ENCODE peak calls at places on chromosomes 3 and 15, in four cellular contexts. Y is A549, O is iPS DF 6.9, J is thoracic aorta. W is an unnamed sample. For H3K4me1, the result is how much of the 10 kb centered on the place peaks cover.

GRCh38 chr3:33433843-33434242 is 6.4 kb downstream of the UBP1 start:
- DNase-seq in Y (no peak), O (no peak), J (no peak), W (no peak)

GRCh38 chr3:196063049-196063448 is 18.8 kb downstream of the TFRC start:
- DNase-seq in Y (no peak), O (no peak), J (no peak), W (no peak)

GRCh38 chr3:125075738-125076137 is 19.9 kb upstream of the HEG1 start:
- DNase-seq in Y (no peak), O (no peak), J (no peak), W (no peak)

GRCh38 chr3:70561796-70562195 is 249.4 kb upstream of the MDFIC2 start:
- DNase-seq in Y (no peak), O (no peak), J (no peak), W (no peak)

GRCh38 chr15:63519041-63519440 is 14.6 kb downstream of the USP3 start:
- DNase-seq in Y (no peak), O (no peak), J (no peak), W (no peak)

GRCh38 chr3:174356596-174356995 is 502.5 kb upstream of the NAALADL2 start:
- DNase-seq in Y (no peak), O (no peak), J (no peak), W (no peak)

GRCh38 chr15:96181873-96182301 is 148.6 kb upstream of the NR2F2 start:
- DNase-seq in Y (no peak), O (no peak), J (peak), W (no peak)

GRCh38 chr3:152121292-152121654 is 147.5 kb upstream of the MBNL1 start:
- DNase-seq in Y (no peak), O (no peak), J (no peak), W (no peak)

GRCh38 chr3:175150812-175151411 is 291.8 kb downstream of the NAALADL2 start:
- DNase-seq in Y (no peak), O (no peak), J (no peak), W (no peak)

GRCh38 chr15:61545763-61546162 is 316.7 kb upstream of the RORA start:
- DNase-seq in Y (no peak), O (no peak), J (no peak), W (no peak)

GRCh38 chr3:194296832-194297666 is 54.1 kb downstream of the CPN2 start:
- DNase-seq in Y (no peak), O (no peak), J (no peak), W (no peak)

DNA sequence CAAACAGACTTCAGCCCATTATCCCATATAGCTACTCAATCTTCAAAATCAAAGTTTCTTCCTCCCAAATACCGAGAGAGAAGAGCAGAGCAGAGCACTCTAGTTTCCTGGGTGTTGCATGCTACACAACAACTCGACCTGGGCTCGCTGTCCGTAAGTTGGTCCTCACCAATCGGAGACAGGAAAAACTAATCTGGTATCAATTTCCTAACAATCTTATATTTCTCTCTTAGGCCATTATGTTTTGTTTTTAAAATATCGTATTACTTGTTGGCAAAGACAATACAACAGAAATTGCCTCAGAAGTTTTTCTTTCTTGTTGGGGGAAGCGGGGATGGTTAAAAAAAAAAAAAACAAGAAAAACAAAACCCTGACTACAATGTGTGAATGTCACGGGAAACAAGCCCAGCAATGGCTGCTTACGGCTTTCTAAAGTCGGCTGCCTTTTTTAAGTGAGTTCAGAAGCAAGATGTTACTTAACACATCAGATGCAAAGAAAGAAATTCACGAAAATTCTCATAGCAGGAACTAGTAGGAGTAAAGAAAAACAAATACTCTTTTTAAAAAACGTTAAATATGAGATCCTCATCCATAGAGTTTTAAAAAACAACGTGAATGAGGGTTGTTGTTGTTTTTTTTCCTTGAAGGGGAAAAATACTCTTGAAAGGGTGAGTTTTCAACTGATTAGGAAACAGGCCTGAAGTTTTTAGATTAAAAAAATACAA is 1.9 kb downstream of the VGLL4 start:
- DNase-seq in Y (peak), O (no peak), J (no peak), W (no peak)
- H3K27ac ChIP-seq in Y (peak), O (no peak), J (peak), W (peak)

GRCh38 chr15:40104865-40105516 is 3.7 kb downstream of the BMF start:
- DNase-seq in Y (peak), O (peak), J (peak), W (peak)

GRCh38 chr15:40104296-40104864 is 4.3 kb downstream of the BMF start:
- DNase-seq in Y (no peak), O (no peak), J (no peak), W (no peak)

GRCh38 chr15:40103864-40104271 is 4.8 kb downstream of the BMF start:
- DNase-seq in Y (no peak), O (no peak), J (no peak), W (no peak)

GRCh38 chr15:40106203-40107161 is 2.2 kb downstream of the BMF start:
- DNase-seq in Y (peak), O (no peak), J (no peak), W (peak)

GRCh38 chr15:40105517-40106202 is 3.0 kb downstream of the BMF start:
- DNase-seq in Y (no peak), O (no peak), J (no peak), W (no peak)
- H3K4me1 ChIP-seq in Y (under half), O (under half), J (half or more), W (half or more)

DNA sequence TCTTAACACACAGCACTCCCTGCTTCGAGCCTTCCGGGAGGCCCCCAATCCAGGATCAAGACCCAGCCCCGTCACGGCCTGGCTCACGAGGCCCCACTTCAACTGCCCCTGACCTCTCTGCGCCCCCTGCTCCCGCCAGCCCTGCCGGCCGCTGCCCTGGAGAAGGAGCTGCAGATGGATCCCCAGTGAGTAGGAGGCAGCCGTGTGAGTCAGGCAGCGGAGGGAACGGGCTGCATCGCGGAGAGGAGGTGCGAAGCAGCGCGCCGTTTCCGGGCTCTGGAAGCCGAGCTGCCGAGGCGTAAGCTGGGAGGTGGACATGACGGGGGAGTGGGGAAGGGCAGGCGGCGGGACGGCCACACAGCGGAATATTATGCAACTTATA is 133.4 kb downstream of the TPRA1 start:
- DNase-seq in Y (no peak), O (no peak), J (no peak), W (peak)
- H3K27ac ChIP-seq in Y (no peak), O (no peak), J (no peak), W (peak)

GRCh38 chr3:141793476-141794260 is 30.5 kb downstream of the GRK7 start:
- DNase-seq in Y (no peak), O (peak), J (no peak), W (no peak)

GRCh38 chr3:141797167-141797773 is 34.1 kb downstream of the GRK7 start:
- DNase-seq in Y (no peak), O (peak), J (no peak), W (peak)

GRCh38 chr3:141795719-141796435 is 32.7 kb downstream of the GRK7 start:
- DNase-seq in Y (no peak), O (no peak), J (no peak), W (no peak)

GRCh38 chr3:141796436-141797166 is 33.4 kb downstream of the GRK7 start:
- DNase-seq in Y (no peak), O (no peak), J (no peak), W (peak)

GRCh38 chr3:141795311-141795710 is 32.1 kb downstream of the GRK7 start:
- DNase-seq in Y (no peak), O (no peak), J (no peak), W (no peak)
- H3K4me1 ChIP-seq in Y (under half), O (under half), J (under half), W (under half)

GRCh38 chr3:181730934-181731333 is 19.2 kb downstream of the SOX2 start:
- DNase-seq in Y (no peak), O (no peak), J (no peak), W (no peak)
- H3K27ac ChIP-seq in Y (no peak), O (no peak), J (no peak), W (no peak)

GRCh38 chr15:67095834-67096366 is 30.5 kb downstream of the SMAD3 start:
- DNase-seq in Y (no peak), O (no peak), J (no peak), W (no peak)
- H3K4me1 ChIP-seq in Y (half or more), O (under half), J (under half), W (under half)

GRCh38 chr3:171874251-171874679 is 31.1 kb downstream of the TMEM212 start:
- DNase-seq in Y (peak), O (no peak), J (no peak), W (peak)

GRCh38 chr3:171873561-171873960 is 30.4 kb downstream of the TMEM212 start:
- DNase-seq in Y (peak), O (no peak), J (no peak), W (no peak)

GRCh38 chr3:171876651-171877272 is 33.6 kb downstream of the TMEM212 start:
- DNase-seq in Y (no peak), O (no peak), J (no peak), W (no peak)

GRCh38 chr3:171874879-171875278 is 31.7 kb downstream of the TMEM212 start:
- DNase-seq in Y (no peak), O (no peak), J (no peak), W (no peak)

GRCh38 chr3:171875923-171876412 is 32.8 kb downstream of the TMEM212 start:
- DNase-seq in Y (no peak), O (no peak), J (no peak), W (no peak)
- H3K27ac ChIP-seq in Y (peak), O (no peak), J (peak), W (peak)

GRCh38 chr15:40338041-40338657 is 2.6 kb downstream of the CCDC9B start:
- DNase-seq in Y (peak), O (no peak), J (peak), W (no peak)
- H3K4me1 ChIP-seq in Y (under half), O (under half), J (half or more), W (half or more)